ENCODE peak calls at places on chromosomes 2 and 18, in ten cellular contexts. One of them, this sample, is unnamed.

GRCh38 chr2:205405194-205405593 is 277.1 kb upstream of the NRP2 start:
- DNase-seq in iris pigment epithelial cell: peak
- DNase-seq in stimulated activated CD8-positive, alpha-beta memory T cell treated with anti-CD3 and anti-CD28 coated beads, Interleukin-4, amount 100 ng/mL, for 4 hours: no peak
- DNase-seq in fibroblast of lung: peak
- DNase-seq in astrocyte of the spinal cord: peak
- DNase-seq in RWPE1: no peak
- DNase-seq in NCI-H748 treated with DMSO at 0.1 percent for 48 hours: no peak
- DNase-seq in EL: peak
- DNase-seq in NCI-H1105: no peak
- DNase-seq in DMS 273 treated with DMSO at 0.1 percent for 48 hours: no peak
- DNase-seq in this sample: peak

GRCh38 chr18:32158108-32158624 is 31.7 kb upstream of the MEP1B start:
- DNase-seq in iris pigment epithelial cell: peak
- DNase-seq in stimulated activated CD8-positive, alpha-beta memory T cell treated with anti-CD3 and anti-CD28 coated beads, Interleukin-4, amount 100 ng/mL, for 4 hours: peak
- DNase-seq in fibroblast of lung: peak
- DNase-seq in astrocyte of the spinal cord: peak
- DNase-seq in RWPE1: peak
- DNase-seq in NCI-H748 treated with DMSO at 0.1 percent for 48 hours: peak
- DNase-seq in EL: peak
- DNase-seq in NCI-H1105: peak
- DNase-seq in DMS 273 treated with DMSO at 0.1 percent for 48 hours: peak
- DNase-seq in this sample: peak

GRCh38 chr2:127451981-127452380 is 33.8 kb downstream of the PROC start:
- DNase-seq in iris pigment epithelial cell: no peak
- DNase-seq in stimulated activated CD8-positive, alpha-beta memory T cell treated with anti-CD3 and anti-CD28 coated beads, Interleukin-4, amount 100 ng/mL, for 4 hours: no peak
- DNase-seq in fibroblast of lung: no peak
- DNase-seq in astrocyte of the spinal cord: no peak
- DNase-seq in RWPE1: no peak
- DNase-seq in NCI-H748 treated with DMSO at 0.1 percent for 48 hours: no peak
- DNase-seq in EL: no peak
- DNase-seq in NCI-H1105: no peak
- DNase-seq in DMS 273 treated with DMSO at 0.1 percent for 48 hours: no peak
- DNase-seq in this sample: no peak

GRCh38 chr2:125427721-125428315 is 1228.1 kb upstream of the GYPC start:
- DNase-seq in iris pigment epithelial cell: no peak
- DNase-seq in stimulated activated CD8-positive, alpha-beta memory T cell treated with anti-CD3 and anti-CD28 coated beads, Interleukin-4, amount 100 ng/mL, for 4 hours: no peak
- DNase-seq in fibroblast of lung: peak
- DNase-seq in astrocyte of the spinal cord: peak
- DNase-seq in RWPE1: no peak
- DNase-seq in NCI-H748 treated with DMSO at 0.1 percent for 48 hours: no peak
- DNase-seq in EL: no peak
- DNase-seq in NCI-H1105: no peak
- DNase-seq in DMS 273 treated with DMSO at 0.1 percent for 48 hours: no peak
- DNase-seq in this sample: peak

GRCh38 chr2:37230581-37230980 is 815 bp downstream of the CEBPZ start:
- DNase-seq in iris pigment epithelial cell: no peak
- DNase-seq in stimulated activated CD8-positive, alpha-beta memory T cell treated with anti-CD3 and anti-CD28 coated beads, Interleukin-4, amount 100 ng/mL, for 4 hours: no peak
- DNase-seq in fibroblast of lung: no peak
- DNase-seq in astrocyte of the spinal cord: no peak
- DNase-seq in RWPE1: peak
- DNase-seq in NCI-H748 treated with DMSO at 0.1 percent for 48 hours: no peak
- DNase-seq in EL: peak
- DNase-seq in NCI-H1105: no peak
- DNase-seq in DMS 273 treated with DMSO at 0.1 percent for 48 hours: peak
- DNase-seq in this sample: peak

GRCh38 chr18:52152036-52152435 is 188.0 kb upstream of the DCC start:
- DNase-seq in iris pigment epithelial cell: no peak
- DNase-seq in stimulated activated CD8-positive, alpha-beta memory T cell treated with anti-CD3 and anti-CD28 coated beads, Interleukin-4, amount 100 ng/mL, for 4 hours: no peak
- DNase-seq in fibroblast of lung: no peak
- DNase-seq in astrocyte of the spinal cord: peak
- DNase-seq in RWPE1: no peak
- DNase-seq in NCI-H748 treated with DMSO at 0.1 percent for 48 hours: no peak
- DNase-seq in EL: no peak
- DNase-seq in NCI-H1105: no peak
- DNase-seq in DMS 273 treated with DMSO at 0.1 percent for 48 hours: no peak
- DNase-seq in this sample: no peak

GRCh38 chr2:203606051-203606450 is 71.0 kb upstream of the RAPH1 start:
- DNase-seq in iris pigment epithelial cell: no peak
- DNase-seq in stimulated activated CD8-positive, alpha-beta memory T cell treated with anti-CD3 and anti-CD28 coated beads, Interleukin-4, amount 100 ng/mL, for 4 hours: no peak
- DNase-seq in fibroblast of lung: no peak
- DNase-seq in astrocyte of the spinal cord: no peak
- DNase-seq in RWPE1: no peak
- DNase-seq in NCI-H748 treated with DMSO at 0.1 percent for 48 hours: no peak
- DNase-seq in EL: no peak
- DNase-seq in NCI-H1105: no peak
- DNase-seq in DMS 273 treated with DMSO at 0.1 percent for 48 hours: no peak
- DNase-seq in this sample: no peak

GRCh38 chr2:227788556-227788955 is 25.1 kb upstream of the CCL20 start:
- DNase-seq in iris pigment epithelial cell: peak
- DNase-seq in stimulated activated CD8-positive, alpha-beta memory T cell treated with anti-CD3 and anti-CD28 coated beads, Interleukin-4, amount 100 ng/mL, for 4 hours: no peak
- DNase-seq in fibroblast of lung: no peak
- DNase-seq in astrocyte of the spinal cord: peak
- DNase-seq in RWPE1: no peak
- DNase-seq in NCI-H748 treated with DMSO at 0.1 percent for 48 hours: no peak
- DNase-seq in EL: no peak
- DNase-seq in NCI-H1105: no peak
- DNase-seq in DMS 273 treated with DMSO at 0.1 percent for 48 hours: no peak
- DNase-seq in this sample: no peak

GRCh38 chr18:23871410-23871809 is 143.1 kb upstream of the TTC39C start:
- DNase-seq in iris pigment epithelial cell: no peak
- DNase-seq in stimulated activated CD8-positive, alpha-beta memory T cell treated with anti-CD3 and anti-CD28 coated beads, Interleukin-4, amount 100 ng/mL, for 4 hours: peak
- DNase-seq in fibroblast of lung: no peak
- DNase-seq in astrocyte of the spinal cord: no peak
- DNase-seq in RWPE1: peak
- DNase-seq in NCI-H748 treated with DMSO at 0.1 percent for 48 hours: no peak
- DNase-seq in EL: no peak
- DNase-seq in NCI-H1105: peak
- DNase-seq in DMS 273 treated with DMSO at 0.1 percent for 48 hours: no peak
- DNase-seq in this sample: no peak

GRCh38 chr2:141497262-141497661 is 633.6 kb downstream of the LRP1B start:
- DNase-seq in iris pigment epithelial cell: no peak
- DNase-seq in stimulated activated CD8-positive, alpha-beta memory T cell treated with anti-CD3 and anti-CD28 coated beads, Interleukin-4, amount 100 ng/mL, for 4 hours: no peak
- DNase-seq in fibroblast of lung: no peak
- DNase-seq in astrocyte of the spinal cord: no peak
- DNase-seq in RWPE1: no peak
- DNase-seq in NCI-H748 treated with DMSO at 0.1 percent for 48 hours: no peak
- DNase-seq in EL: no peak
- DNase-seq in NCI-H1105: no peak
- DNase-seq in DMS 273 treated with DMSO at 0.1 percent for 48 hours: no peak
- DNase-seq in this sample: no peak

GRCh38 chr2:223835701-223836532 is 1.5 kb downstream of the AP1S3 start:
- DNase-seq in iris pigment epithelial cell: no peak
- DNase-seq in stimulated activated CD8-positive, alpha-beta memory T cell treated with anti-CD3 and anti-CD28 coated beads, Interleukin-4, amount 100 ng/mL, for 4 hours: no peak
- DNase-seq in fibroblast of lung: no peak
- DNase-seq in astrocyte of the spinal cord: no peak
- DNase-seq in RWPE1: peak
- DNase-seq in NCI-H748 treated with DMSO at 0.1 percent for 48 hours: no peak
- DNase-seq in EL: no peak
- DNase-seq in NCI-H1105: no peak
- DNase-seq in DMS 273 treated with DMSO at 0.1 percent for 48 hours: no peak
- DNase-seq in this sample: no peak

GRCh38 chr18:74982946-74983635 is 225.8 kb downstream of the PTGR3 start:
- DNase-seq in iris pigment epithelial cell: no peak
- DNase-seq in stimulated activated CD8-positive, alpha-beta memory T cell treated with anti-CD3 and anti-CD28 coated beads, Interleukin-4, amount 100 ng/mL, for 4 hours: no peak
- DNase-seq in fibroblast of lung: no peak
- DNase-seq in astrocyte of the spinal cord: no peak
- DNase-seq in RWPE1: no peak
- DNase-seq in NCI-H748 treated with DMSO at 0.1 percent for 48 hours: peak
- DNase-seq in EL: no peak
- DNase-seq in NCI-H1105: peak
- DNase-seq in DMS 273 treated with DMSO at 0.1 percent for 48 hours: no peak
- DNase-seq in this sample: no peak

GRCh38 chr2:86048888-86049287 is 56.8 kb downstream of the POLR1A start:
- DNase-seq in iris pigment epithelial cell: no peak
- DNase-seq in stimulated activated CD8-positive, alpha-beta memory T cell treated with anti-CD3 and anti-CD28 coated beads, Interleukin-4, amount 100 ng/mL, for 4 hours: no peak
- DNase-seq in fibroblast of lung: peak
- DNase-seq in astrocyte of the spinal cord: no peak
- DNase-seq in RWPE1: no peak
- DNase-seq in NCI-H748 treated with DMSO at 0.1 percent for 48 hours: no peak
- DNase-seq in EL: no peak
- DNase-seq in NCI-H1105: no peak
- DNase-seq in DMS 273 treated with DMSO at 0.1 percent for 48 hours: no peak
- DNase-seq in this sample: no peak

GRCh38 chr2:26401739-26402541 is at the start of gene DRC1:
- DNase-seq in iris pigment epithelial cell: peak
- DNase-seq in stimulated activated CD8-positive, alpha-beta memory T cell treated with anti-CD3 and anti-CD28 coated beads, Interleukin-4, amount 100 ng/mL, for 4 hours: no peak
- DNase-seq in fibroblast of lung: peak
- DNase-seq in astrocyte of the spinal cord: peak
- DNase-seq in RWPE1: peak
- DNase-seq in NCI-H748 treated with DMSO at 0.1 percent for 48 hours: peak
- DNase-seq in EL: peak
- DNase-seq in NCI-H1105: peak
- DNase-seq in DMS 273 treated with DMSO at 0.1 percent for 48 hours: peak
- DNase-seq in this sample: peak

GRCh38 chr2:191222952-191223351 is 22.3 kb upstream of the MYO1B start:
- DNase-seq in iris pigment epithelial cell: no peak
- DNase-seq in stimulated activated CD8-positive, alpha-beta memory T cell treated with anti-CD3 and anti-CD28 coated beads, Interleukin-4, amount 100 ng/mL, for 4 hours: no peak
- DNase-seq in fibroblast of lung: no peak
- DNase-seq in astrocyte of the spinal cord: peak
- DNase-seq in RWPE1: no peak
- DNase-seq in NCI-H748 treated with DMSO at 0.1 percent for 48 hours: no peak
- DNase-seq in EL: no peak
- DNase-seq in NCI-H1105: no peak
- DNase-seq in DMS 273 treated with DMSO at 0.1 percent for 48 hours: no peak
- DNase-seq in this sample: no peak

GRCh38 chr18:60965856-60966255 is 367.4 kb upstream of the CDH20 start:
- DNase-seq in iris pigment epithelial cell: no peak
- DNase-seq in stimulated activated CD8-positive, alpha-beta memory T cell treated with anti-CD3 and anti-CD28 coated beads, Interleukin-4, amount 100 ng/mL, for 4 hours: no peak
- DNase-seq in fibroblast of lung: no peak
- DNase-seq in astrocyte of the spinal cord: no peak
- DNase-seq in RWPE1: no peak
- DNase-seq in NCI-H748 treated with DMSO at 0.1 percent for 48 hours: no peak
- DNase-seq in EL: no peak
- DNase-seq in NCI-H1105: no peak
- DNase-seq in DMS 273 treated with DMSO at 0.1 percent for 48 hours: no peak
- DNase-seq in this sample: no peak

GRCh38 chr2:223238301-223238700 is 186.3 kb downstream of the KCNE4 start:
- DNase-seq in iris pigment epithelial cell: peak
- DNase-seq in stimulated activated CD8-positive, alpha-beta memory T cell treated with anti-CD3 and anti-CD28 coated beads, Interleukin-4, amount 100 ng/mL, for 4 hours: no peak
- DNase-seq in fibroblast of lung: no peak
- DNase-seq in astrocyte of the spinal cord: peak
- DNase-seq in RWPE1: no peak
- DNase-seq in NCI-H748 treated with DMSO at 0.1 percent for 48 hours: no peak
- DNase-seq in EL: peak
- DNase-seq in NCI-H1105: no peak
- DNase-seq in DMS 273 treated with DMSO at 0.1 percent for 48 hours: no peak
- DNase-seq in this sample: no peak

GRCh38 chr18:28065031-28065792 is 111.7 kb downstream of the CDH2 start:
- DNase-seq in iris pigment epithelial cell: peak
- DNase-seq in stimulated activated CD8-positive, alpha-beta memory T cell treated with anti-CD3 and anti-CD28 coated beads, Interleukin-4, amount 100 ng/mL, for 4 hours: no peak
- DNase-seq in fibroblast of lung: peak
- DNase-seq in astrocyte of the spinal cord: peak
- DNase-seq in RWPE1: peak
- DNase-seq in NCI-H748 treated with DMSO at 0.1 percent for 48 hours: no peak
- DNase-seq in EL: peak
- DNase-seq in NCI-H1105: no peak
- DNase-seq in DMS 273 treated with DMSO at 0.1 percent for 48 hours: no peak
- DNase-seq in this sample: peak

GRCh38 chr2:187936228-187936627 is 355.4 kb upstream of the GULP1 start:
- DNase-seq in iris pigment epithelial cell: no peak
- DNase-seq in stimulated activated CD8-positive, alpha-beta memory T cell treated with anti-CD3 and anti-CD28 coated beads, Interleukin-4, amount 100 ng/mL, for 4 hours: no peak
- DNase-seq in fibroblast of lung: no peak
- DNase-seq in astrocyte of the spinal cord: no peak
- DNase-seq in RWPE1: no peak
- DNase-seq in NCI-H748 treated with DMSO at 0.1 percent for 48 hours: no peak
- DNase-seq in EL: no peak
- DNase-seq in NCI-H1105: no peak
- DNase-seq in DMS 273 treated with DMSO at 0.1 percent for 48 hours: no peak
- DNase-seq in this sample: no peak

GRCh38 chr2:179268277-179268935 is 3.8 kb upstream of the SESTD1 start:
- DNase-seq in iris pigment epithelial cell: peak
- DNase-seq in stimulated activated CD8-positive, alpha-beta memory T cell treated with anti-CD3 and anti-CD28 coated beads, Interleukin-4, amount 100 ng/mL, for 4 hours: no peak
- DNase-seq in fibroblast of lung: peak
- DNase-seq in astrocyte of the spinal cord: peak
- DNase-seq in RWPE1: peak
- DNase-seq in NCI-H748 treated with DMSO at 0.1 percent for 48 hours: peak
- DNase-seq in EL: peak
- DNase-seq in NCI-H1105: no peak
- DNase-seq in DMS 273 treated with DMSO at 0.1 percent for 48 hours: no peak
- DNase-seq in this sample: no peak

GRCh38 chr2:634670-635395 is 42.4 kb downstream of the TMEM18 start:
- DNase-seq in iris pigment epithelial cell: no peak
- DNase-seq in stimulated activated CD8-positive, alpha-beta memory T cell treated with anti-CD3 and anti-CD28 coated beads, Interleukin-4, amount 100 ng/mL, for 4 hours: no peak
- DNase-seq in fibroblast of lung: no peak
- DNase-seq in astrocyte of the spinal cord: no peak
- DNase-seq in RWPE1: no peak
- DNase-seq in NCI-H748 treated with DMSO at 0.1 percent for 48 hours: no peak
- DNase-seq in EL: no peak
- DNase-seq in NCI-H1105: no peak
- DNase-seq in DMS 273 treated with DMSO at 0.1 percent for 48 hours: no peak
- DNase-seq in this sample: no peak

GRCh38 chr2:63712748-63713147 is 124.0 kb downstream of the MDH1 start:
- DNase-seq in iris pigment epithelial cell: peak
- DNase-seq in stimulated activated CD8-positive, alpha-beta memory T cell treated with anti-CD3 and anti-CD28 coated beads, Interleukin-4, amount 100 ng/mL, for 4 hours: no peak
- DNase-seq in fibroblast of lung: peak
- DNase-seq in astrocyte of the spinal cord: no peak
- DNase-seq in RWPE1: no peak
- DNase-seq in NCI-H748 treated with DMSO at 0.1 percent for 48 hours: no peak
- DNase-seq in EL: peak
- DNase-seq in NCI-H1105: no peak
- DNase-seq in DMS 273 treated with DMSO at 0.1 percent for 48 hours: no peak
- DNase-seq in this sample: peak

GRCh38 chr2:181656450-181657261 is at the start of gene CERKL:
- DNase-seq in iris pigment epithelial cell: peak
- DNase-seq in stimulated activated CD8-positive, alpha-beta memory T cell treated with anti-CD3 and anti-CD28 coated beads, Interleukin-4, amount 100 ng/mL, for 4 hours: no peak
- DNase-seq in fibroblast of lung: peak
- DNase-seq in astrocyte of the spinal cord: peak
- DNase-seq in RWPE1: peak
- DNase-seq in NCI-H748 treated with DMSO at 0.1 percent for 48 hours: peak
- DNase-seq in EL: peak
- DNase-seq in NCI-H1105: no peak
- DNase-seq in DMS 273 treated with DMSO at 0.1 percent for 48 hours: peak
- DNase-seq in this sample: peak

GRCh38 chr18:60865801-60866200 is 467.4 kb upstream of the CDH20 start:
- DNase-seq in iris pigment epithelial cell: no peak
- DNase-seq in stimulated activated CD8-positive, alpha-beta memory T cell treated with anti-CD3 and anti-CD28 coated beads, Interleukin-4, amount 100 ng/mL, for 4 hours: no peak
- DNase-seq in fibroblast of lung: no peak
- DNase-seq in astrocyte of the spinal cord: no peak
- DNase-seq in RWPE1: no peak
- DNase-seq in NCI-H748 treated with DMSO at 0.1 percent for 48 hours: no peak
- DNase-seq in EL: no peak
- DNase-seq in NCI-H1105: no peak
- DNase-seq in DMS 273 treated with DMSO at 0.1 percent for 48 hours: no peak
- DNase-seq in this sample: no peak

GRCh38 chr2:218396688-218397501 is 2.8 kb upstream of the CTDSP1 start:
- DNase-seq in iris pigment epithelial cell: peak
- DNase-seq in stimulated activated CD8-positive, alpha-beta memory T cell treated with anti-CD3 and anti-CD28 coated beads, Interleukin-4, amount 100 ng/mL, for 4 hours: no peak
- DNase-seq in fibroblast of lung: peak
- DNase-seq in astrocyte of the spinal cord: peak
- DNase-seq in RWPE1: peak
- DNase-seq in NCI-H748 treated with DMSO at 0.1 percent for 48 hours: peak
- DNase-seq in EL: peak
- DNase-seq in NCI-H1105: peak
- DNase-seq in DMS 273 treated with DMSO at 0.1 percent for 48 hours: no peak
- DNase-seq in this sample: peak

This sample was measured in HCEC 1CT.